ENCODE peak calls at places on chromosomes 12 and 14, in five cellular contexts. One of them, this sample, is unnamed. For H3K4me1, the result is how much of the 10 kb centered on the place peaks cover.

GRCh38 chr14:71244341-71244740 is 337.1 kb downstream of the PCNX1 start:
- DNase-seq in K562: no peak
- DNase-seq in spleen: no peak
- DNase-seq in colonic mucosa: no peak
- DNase-seq in CD8-positive, alpha-beta memory T cell: no peak
- DNase-seq in this sample: no peak

GRCh38 chr12:103924761-103925641 is 5.2 kb upstream of the HSP90B1 start:
- DNase-seq in K562: no peak
- DNase-seq in spleen: no peak
- DNase-seq in colonic mucosa: no peak
- DNase-seq in CD8-positive, alpha-beta memory T cell: no peak
- DNase-seq in this sample: no peak

GRCh38 chr14:99143793-99144192 is 128.2 kb downstream of the BCL11B start:
- DNase-seq in K562: no peak
- DNase-seq in spleen: no peak
- DNase-seq in colonic mucosa: no peak
- DNase-seq in CD8-positive, alpha-beta memory T cell: no peak
- DNase-seq in this sample: no peak

GRCh38 chr12:93848453-93849120 is 171.4 kb downstream of the CRADD start:
- DNase-seq in K562: no peak
- DNase-seq in spleen: peak
- DNase-seq in colonic mucosa: no peak
- DNase-seq in CD8-positive, alpha-beta memory T cell: no peak
- DNase-seq in this sample: no peak

GRCh38 chr12:130872179-130873096 is 572 bp downstream of the RAN start:
- DNase-seq in K562: peak
- DNase-seq in spleen: peak
- DNase-seq in colonic mucosa: no peak
- DNase-seq in CD8-positive, alpha-beta memory T cell: peak
- DNase-seq in this sample: peak

GRCh38 chr14:100773331-100774163 is 46.9 kb downstream of the DLK1 start:
- DNase-seq in K562: no peak
- DNase-seq in spleen: peak
- DNase-seq in colonic mucosa: no peak
- DNase-seq in CD8-positive, alpha-beta memory T cell: no peak
- DNase-seq in this sample: no peak

GRCh38 chr14:64811676-64812075 is 68.0 kb downstream of the SPTB start:
- DNase-seq in K562: no peak
- DNase-seq in spleen: no peak
- DNase-seq in colonic mucosa: no peak
- DNase-seq in CD8-positive, alpha-beta memory T cell: no peak
- DNase-seq in this sample: no peak

GRCh38 chr14:51283402-51283825 is 43.4 kb downstream of the TMX1 start:
- DNase-seq in K562: peak
- DNase-seq in spleen: no peak
- DNase-seq in colonic mucosa: no peak
- DNase-seq in CD8-positive, alpha-beta memory T cell: peak
- DNase-seq in this sample: no peak

GRCh38 chr12:69240625-69240984 is 1.2 kb downstream of the CPSF6 start:
- DNase-seq in K562: no peak
- DNase-seq in spleen: no peak
- DNase-seq in colonic mucosa: no peak
- DNase-seq in CD8-positive, alpha-beta memory T cell: peak
- DNase-seq in this sample: no peak

GRCh38 chr14:62885451-62885850 is 159.8 kb downstream of the KCNH5 start:
- DNase-seq in K562: no peak
- DNase-seq in spleen: no peak
- DNase-seq in colonic mucosa: no peak
- DNase-seq in CD8-positive, alpha-beta memory T cell: no peak
- DNase-seq in this sample: no peak

GRCh38 chr12:953776-954175 is 4.3 kb upstream of the RAD52 start:
- DNase-seq in K562: no peak
- DNase-seq in spleen: no peak
- DNase-seq in colonic mucosa: no peak
- DNase-seq in CD8-positive, alpha-beta memory T cell: no peak
- DNase-seq in this sample: no peak

GRCh38 chr12:120799417-120800045 is 73.9 kb downstream of the ACADS start:
- DNase-seq in K562: no peak
- DNase-seq in spleen: no peak
- DNase-seq in colonic mucosa: no peak
- DNase-seq in CD8-positive, alpha-beta memory T cell: no peak
- DNase-seq in this sample: no peak

GRCh38 chr14:69037790-69038448 is 58.8 kb upstream of the ACTN1 start:
- DNase-seq in K562: no peak
- DNase-seq in spleen: no peak
- DNase-seq in colonic mucosa: no peak
- DNase-seq in CD8-positive, alpha-beta memory T cell: no peak
- DNase-seq in this sample: no peak
- H3K4me1 ChIP-seq in K562: under half
- H3K4me1 ChIP-seq in spleen: under half
- H3K4me1 ChIP-seq in colonic mucosa: under half
- H3K4me1 ChIP-seq in CD8-positive, alpha-beta memory T cell: under half
- H3K4me1 ChIP-seq in this sample: under half

GRCh38 chr14:103544627-103545218 is 15.7 kb downstream of the TRMT61A start:
- DNase-seq in K562: no peak
- DNase-seq in spleen: peak
- DNase-seq in colonic mucosa: no peak
- DNase-seq in CD8-positive, alpha-beta memory T cell: no peak
- DNase-seq in this sample: no peak
- H3K4me1 ChIP-seq in K562: half or more
- H3K4me1 ChIP-seq in spleen: under half
- H3K4me1 ChIP-seq in colonic mucosa: under half
- H3K4me1 ChIP-seq in CD8-positive, alpha-beta memory T cell: under half
- H3K4me1 ChIP-seq in this sample: under half

DNA sequence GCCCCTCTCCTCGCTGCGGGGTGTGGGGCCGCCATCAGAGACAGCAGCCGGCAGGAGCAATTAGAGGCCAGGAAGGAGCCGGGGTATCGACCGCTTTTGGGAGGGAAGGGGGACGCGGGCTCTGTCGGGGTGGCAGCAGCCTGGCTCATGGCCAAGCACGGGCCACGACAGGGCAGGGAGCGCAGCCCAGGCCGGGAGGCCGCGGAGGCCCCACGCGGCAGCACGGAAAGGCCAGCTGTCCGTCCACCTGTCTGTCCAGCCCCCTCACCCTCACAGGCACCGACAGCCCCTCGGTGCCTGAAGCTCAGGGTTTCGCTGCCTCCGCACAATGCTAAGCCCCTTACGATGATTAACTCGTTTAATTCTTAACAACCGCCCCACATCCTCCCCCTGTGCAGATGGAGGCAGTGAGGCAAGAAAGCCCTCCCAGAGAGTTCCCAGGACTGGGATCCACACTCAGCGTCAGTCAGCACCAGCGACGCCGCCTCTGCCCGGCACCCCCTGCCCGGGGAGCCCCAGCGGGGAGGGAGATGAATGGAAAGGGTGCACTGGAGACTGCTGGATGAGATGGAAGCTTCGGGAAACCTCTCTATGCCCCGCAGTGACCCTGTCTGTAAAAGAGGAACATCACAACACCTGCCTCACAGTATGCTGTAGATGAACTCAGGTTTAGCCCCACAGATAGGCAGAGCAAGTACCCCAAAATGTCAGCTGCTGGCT is 23.7 kb downstream of the NCOR2 start:
- DNase-seq in K562: no peak
- DNase-seq in spleen: peak
- DNase-seq in colonic mucosa: no peak
- DNase-seq in CD8-positive, alpha-beta memory T cell: no peak
- DNase-seq in this sample: no peak
- H3K4me1 ChIP-seq in K562: half or more
- H3K4me1 ChIP-seq in spleen: half or more
- H3K4me1 ChIP-seq in colonic mucosa: under half
- H3K4me1 ChIP-seq in CD8-positive, alpha-beta memory T cell: under half
- H3K4me1 ChIP-seq in this sample: under half

GRCh38 chr12:6082613-6083012 is 41.9 kb downstream of the VWF start:
- DNase-seq in K562: no peak
- DNase-seq in spleen: no peak
- DNase-seq in colonic mucosa: no peak
- DNase-seq in CD8-positive, alpha-beta memory T cell: no peak
- DNase-seq in this sample: no peak
- H3K4me1 ChIP-seq in K562: under half
- H3K4me1 ChIP-seq in spleen: under half
- H3K4me1 ChIP-seq in colonic mucosa: under half
- H3K4me1 ChIP-seq in CD8-positive, alpha-beta memory T cell: under half
- H3K4me1 ChIP-seq in this sample: under half

GRCh38 chr12:116127858-116128257 is 149.6 kb downstream of the MED13L start:
- DNase-seq in K562: no peak
- DNase-seq in spleen: no peak
- DNase-seq in colonic mucosa: no peak
- DNase-seq in CD8-positive, alpha-beta memory T cell: no peak
- DNase-seq in this sample: no peak

GRCh38 chr12:116128779-116129178 is 148.7 kb downstream of the MED13L start:
- DNase-seq in K562: no peak
- DNase-seq in spleen: no peak
- DNase-seq in colonic mucosa: no peak
- DNase-seq in CD8-positive, alpha-beta memory T cell: no peak
- DNase-seq in this sample: no peak

GRCh38 chr12:116125084-116125483 is 152.4 kb downstream of the MED13L start:
- DNase-seq in K562: no peak
- DNase-seq in spleen: no peak
- DNase-seq in colonic mucosa: no peak
- DNase-seq in CD8-positive, alpha-beta memory T cell: no peak
- DNase-seq in this sample: no peak

GRCh38 chr12:116125981-116126566 is 151.4 kb downstream of the MED13L start:
- DNase-seq in K562: no peak
- DNase-seq in spleen: no peak
- DNase-seq in colonic mucosa: no peak
- DNase-seq in CD8-positive, alpha-beta memory T cell: no peak
- DNase-seq in this sample: no peak

DNA sequence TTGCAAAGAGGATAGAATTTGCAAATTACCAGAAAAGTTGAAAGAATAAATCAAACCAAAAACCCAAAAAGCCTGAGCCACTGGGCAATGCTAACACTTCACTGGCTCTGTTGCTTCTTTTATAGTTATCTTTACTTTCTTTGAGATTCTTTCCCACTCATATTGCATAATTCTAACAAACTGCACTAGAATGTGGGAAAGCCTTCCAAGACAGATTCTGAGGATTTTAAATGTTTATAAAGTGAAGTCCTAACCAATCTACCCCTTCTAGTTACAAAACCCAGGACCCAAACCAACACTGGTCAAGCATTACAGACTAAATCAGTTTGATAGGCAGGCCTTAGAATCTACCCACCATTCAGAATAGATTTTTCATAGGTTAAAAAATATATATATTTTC is 150.9 kb downstream of the MED13L start:
- DNase-seq in K562: no peak
- DNase-seq in spleen: no peak
- DNase-seq in colonic mucosa: no peak
- DNase-seq in CD8-positive, alpha-beta memory T cell: no peak
- DNase-seq in this sample: no peak
- H3K4me1 ChIP-seq in K562: under half
- H3K4me1 ChIP-seq in spleen: half or more
- H3K4me1 ChIP-seq in colonic mucosa: under half
- H3K4me1 ChIP-seq in CD8-positive, alpha-beta memory T cell: under half
- H3K4me1 ChIP-seq in this sample: under half

DNA sequence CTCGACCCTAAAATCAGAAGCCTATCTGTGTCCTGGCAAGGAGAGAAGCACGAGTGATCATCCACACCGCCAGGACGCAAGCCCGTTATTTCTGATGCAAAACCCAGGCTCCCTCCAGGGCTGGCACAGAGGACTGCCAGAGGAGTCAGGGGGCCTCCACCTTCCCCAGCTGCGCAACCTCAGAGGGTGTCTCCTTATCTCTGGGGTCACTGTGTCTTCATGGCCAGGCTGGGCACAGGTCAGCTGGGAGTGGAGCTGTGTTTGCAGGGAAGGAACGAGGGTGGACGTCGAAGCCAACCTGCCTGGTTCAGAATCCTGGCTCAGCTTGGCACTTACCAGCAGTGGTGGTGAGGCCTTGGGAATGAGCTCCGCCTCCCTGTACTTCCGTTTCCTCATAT is 12.0 kb upstream of the SERPINA3 start:
- DNase-seq in K562: no peak
- DNase-seq in spleen: peak
- DNase-seq in colonic mucosa: no peak
- DNase-seq in CD8-positive, alpha-beta memory T cell: no peak
- DNase-seq in this sample: no peak
- H3K4me1 ChIP-seq in K562: under half
- H3K4me1 ChIP-seq in spleen: under half
- H3K4me1 ChIP-seq in colonic mucosa: under half
- H3K4me1 ChIP-seq in CD8-positive, alpha-beta memory T cell: under half
- H3K4me1 ChIP-seq in this sample: under half

GRCh38 chr12:3077572-3078081 is 448 bp downstream of the TSPAN9 start:
- DNase-seq in K562: no peak
- DNase-seq in spleen: no peak
- DNase-seq in colonic mucosa: peak
- DNase-seq in CD8-positive, alpha-beta memory T cell: peak
- DNase-seq in this sample: peak
- H3K4me1 ChIP-seq in K562: under half
- H3K4me1 ChIP-seq in spleen: half or more
- H3K4me1 ChIP-seq in colonic mucosa: under half
- H3K4me1 ChIP-seq in CD8-positive, alpha-beta memory T cell: under half
- H3K4me1 ChIP-seq in this sample: under half

GRCh38 chr12:109951751-109952150 is 44.4 kb downstream of the GIT2 start:
- DNase-seq in K562: no peak
- DNase-seq in spleen: no peak
- DNase-seq in colonic mucosa: no peak
- DNase-seq in CD8-positive, alpha-beta memory T cell: no peak
- DNase-seq in this sample: no peak
- H3K4me1 ChIP-seq in K562: under half
- H3K4me1 ChIP-seq in spleen: half or more
- H3K4me1 ChIP-seq in colonic mucosa: under half
- H3K4me1 ChIP-seq in CD8-positive, alpha-beta memory T cell: under half
- H3K4me1 ChIP-seq in this sample: under half

GRCh38 chr14:72892103-72892878 is 1.6 kb downstream of the DPF3 start:
- DNase-seq in K562: no peak
- DNase-seq in spleen: no peak
- DNase-seq in colonic mucosa: peak
- DNase-seq in CD8-positive, alpha-beta memory T cell: peak
- DNase-seq in this sample: peak
- H3K4me1 ChIP-seq in K562: under half
- H3K4me1 ChIP-seq in spleen: under half
- H3K4me1 ChIP-seq in colonic mucosa: under half
- H3K4me1 ChIP-seq in CD8-positive, alpha-beta memory T cell: under half
- H3K4me1 ChIP-seq in this sample: under half

DNA sequence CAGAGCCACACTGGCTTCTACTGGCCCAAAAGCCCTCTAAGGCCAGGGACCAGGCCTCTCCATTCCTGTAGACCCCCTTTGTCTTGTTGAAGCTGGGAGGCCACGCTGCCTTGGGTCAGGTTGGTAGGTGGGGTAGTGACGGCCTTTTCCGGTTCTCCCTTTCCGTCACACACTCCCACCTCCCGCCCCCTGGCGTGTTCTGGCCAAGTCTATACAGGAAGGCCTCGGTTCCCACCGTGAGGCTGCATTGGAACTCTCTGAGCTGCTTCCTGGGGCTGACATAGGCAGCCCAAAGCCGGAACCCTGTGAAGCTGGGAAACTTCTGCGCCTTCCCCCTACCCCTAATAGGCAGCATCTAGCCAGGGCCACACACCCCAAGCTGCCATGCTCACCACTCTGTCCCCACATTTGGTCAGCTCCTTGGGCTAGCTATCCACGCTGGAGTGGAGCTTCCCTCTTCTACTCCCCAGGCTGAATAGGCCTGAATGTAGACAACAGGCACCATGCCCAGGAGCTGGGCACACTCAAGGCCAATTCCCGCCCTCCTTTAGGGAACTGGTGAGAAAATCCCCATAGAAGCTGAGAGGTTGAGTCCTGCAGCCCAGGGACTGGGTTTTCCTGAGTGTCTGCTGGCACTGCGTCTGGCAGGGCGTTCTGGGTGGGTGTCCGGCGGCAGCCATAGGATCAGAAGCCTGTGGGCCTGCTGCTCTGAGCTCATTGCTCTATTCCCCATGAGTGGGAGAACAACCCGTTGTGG is 35.7 kb downstream of the RIN3 start:
- DNase-seq in K562: no peak
- DNase-seq in spleen: no peak
- DNase-seq in colonic mucosa: no peak
- DNase-seq in CD8-positive, alpha-beta memory T cell: no peak
- DNase-seq in this sample: no peak
- H3K4me1 ChIP-seq in K562: under half
- H3K4me1 ChIP-seq in spleen: half or more
- H3K4me1 ChIP-seq in colonic mucosa: under half
- H3K4me1 ChIP-seq in CD8-positive, alpha-beta memory T cell: under half
- H3K4me1 ChIP-seq in this sample: under half

This sample was measured in mucosa of descending colon.